ENCODE peak calls at places on chromosomes 1 and 21, in nine cellular contexts. Q is fibroblast of the aortic adventitia, K is glutamatergic neuron, S is dorsolateral prefrontal cortex, A is ovary, J is epithelial cell of esophagus, P is uterus, Z is H9, E is OCI-LY7. O is an unnamed sample.

GRCh38 chr21:45655071-45655470 is 11.5 kb downstream of the PCBP3 start:
- DNase-seq in Z (no peak), E (no peak), J (no peak), P (no peak), Q (peak), S (no peak), A (no peak), K (no peak), O (no peak)

GRCh38 chr21:41148798-41149197 is 19.2 kb upstream of the BACE2 start:
- DNase-seq in Z (no peak), A (no peak), E (no peak), P (no peak), J (no peak), S (no peak), K (no peak), Q (no peak), O (no peak)

GRCh38 chr1:67534627-67535065 is 104.4 kb upstream of the SERBP1 start:
- DNase-seq in K (no peak), J (peak), E (no peak), A (no peak), S (no peak), Z (no peak), Q (no peak), P (no peak), O (peak)

GRCh38 chr1:45976623-45977022 is 155.8 kb downstream of the PIK3R3 start:
- DNase-seq in J (no peak), Q (no peak), E (no peak), K (no peak), Z (no peak), P (no peak), S (no peak), A (no peak), O (no peak)

GRCh38 chr1:204087893-204088528 is 15.1 kb downstream of the SOX13 start:
- DNase-seq in J (no peak), Z (no peak), S (no peak), K (no peak), A (peak), Q (no peak), P (peak), E (no peak), O (no peak)

GRCh38 chr21:41477641-41478318 is 30.2 kb downstream of the TMPRSS2 start:
- DNase-seq in J (no peak), S (no peak), E (peak), P (no peak), Z (peak), Q (no peak), A (no peak), K (no peak), O (no peak)

GRCh38 chr1:202061055-202061454 is 50.7 kb downstream of the ELF3 start:
- DNase-seq in S (no peak), J (no peak), Q (no peak), P (no peak), E (no peak), A (no peak), Z (no peak), K (no peak), O (no peak)

GRCh38 chr1:8092603-8093141 is 66.6 kb upstream of the ERRFI1 start:
- DNase-seq in P (no peak), J (no peak), Q (no peak), A (no peak), E (no peak), Z (no peak), K (no peak), S (no peak), O (no peak)

GRCh38 chr1:58618303-58618702 is 41.3 kb upstream of the TACSTD2 start:
- DNase-seq in S (no peak), J (peak), P (no peak), A (no peak), Z (no peak), K (no peak), Q (peak), E (no peak), O (peak)

GRCh38 chr21:46562964-46563607 is 41.8 kb downstream of the S100B start:
- DNase-seq in S (no peak), E (no peak), J (no peak), Q (no peak), K (no peak), P (no peak), Z (no peak), A (peak), O (no peak)

GRCh38 chr1:17460265-17460664 is 20.8 kb upstream of the RCC2 start:
- DNase-seq in A (no peak), J (peak), Z (no peak), P (no peak), K (no peak), Q (no peak), E (no peak), S (no peak), O (no peak)

GRCh38 chr1:21939650-21940374 is 2.7 kb upstream of the HSPG2 start:
- DNase-seq in Z (no peak), P (peak), K (no peak), A (peak), Q (peak), S (peak), J (peak), E (no peak), O (peak)

GRCh38 chr1:207029991-207030521 is 2.5 kb downstream of the C1orf116 start:
- DNase-seq in K (no peak), Z (no peak), J (peak), P (no peak), E (no peak), S (no peak), A (no peak), Q (no peak), O (no peak)

GRCh38 chr1:147496571-147496970 is 44.7 kb upstream of the BCL9 start:
- DNase-seq in J (peak), Z (peak), K (peak), E (peak), Q (peak), S (no peak), P (peak), A (peak), O (peak)

GRCh38 chr1:91555074-91555730 is 54.6 kb downstream of the CDC7 start:
- DNase-seq in J (no peak), S (no peak), E (no peak), P (no peak), A (no peak), Q (peak), Z (no peak), K (no peak), O (peak)
- TF ChIP-seq CTCF in J (no peak), S (no peak), E (no peak), P (peak), A (peak), Q (peak), Z (peak), K (no peak), O (peak)

GRCh38 chr21:28336299-28336698 is 656.4 kb downstream of the LTN1 start:
- DNase-seq in J (peak), P (no peak), K (no peak), Q (peak), E (peak), S (no peak), A (no peak), Z (no peak), O (peak)

GRCh38 chr21:28339403-28339802 is 653.3 kb downstream of the LTN1 start:
- DNase-seq in J (no peak), P (no peak), E (no peak), Z (no peak), S (no peak), Q (no peak), K (no peak), A (no peak), O (no peak)

GRCh38 chr21:28334407-28334806 is 658.3 kb downstream of the LTN1 start:
- DNase-seq in Z (no peak), K (no peak), J (peak), A (no peak), S (no peak), Q (no peak), E (peak), P (no peak), O (no peak)

GRCh38 chr21:28338906-28339305 is 653.8 kb downstream of the LTN1 start:
- DNase-seq in S (no peak), K (no peak), Z (no peak), P (no peak), J (no peak), E (no peak), Q (peak), A (no peak), O (no peak)

GRCh38 chr21:28337319-28337718 is 655.4 kb downstream of the LTN1 start:
- DNase-seq in E (peak), Z (no peak), K (no peak), Q (peak), S (no peak), J (peak), A (no peak), P (no peak), O (peak)
- TF ChIP-seq CTCF in E (peak), Z (peak), K (no peak), Q (peak), S (peak), J (peak), A (peak), P (peak), O (peak)

GRCh38 chr1:223175633-223176032 is 32.6 kb upstream of the TLR5 start:
- DNase-seq in P (no peak), S (no peak), J (no peak), A (no peak), E (no peak), Q (no peak), Z (no peak), K (no peak), O (no peak)
- TF ChIP-seq CTCF in P (no peak), S (no peak), J (no peak), A (no peak), E (no peak), Q (no peak), Z (no peak), K (no peak), O (no peak)

DNA sequence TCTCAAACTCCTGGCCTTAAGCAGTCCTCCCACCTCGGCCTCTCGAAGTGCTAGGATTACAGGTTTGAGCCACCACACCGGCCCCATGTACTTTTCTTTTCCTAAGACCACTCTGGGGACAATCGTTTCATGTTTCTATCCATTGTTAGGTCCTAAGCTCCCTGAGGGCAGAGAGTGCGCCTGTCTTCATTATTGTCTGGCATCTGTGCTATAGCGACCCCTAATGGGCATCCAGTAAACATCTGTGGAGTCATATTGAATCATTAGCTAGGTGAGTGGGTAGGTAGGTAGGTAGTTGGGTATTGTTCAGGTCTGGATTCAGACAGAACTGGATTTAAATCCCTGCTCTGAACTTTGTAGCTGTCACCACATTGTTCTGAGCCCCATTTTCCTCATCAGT is 66.1 kb downstream of the TMEM53 start:
- DNase-seq in S (no peak), Q (no peak), Z (no peak), A (no peak), J (peak), K (no peak), E (peak), P (no peak), O (no peak)
- TF ChIP-seq CTCF in S (no peak), Q (peak), Z (peak), A (no peak), J (no peak), K (no peak), E (peak), P (no peak), O (peak)

GRCh38 chr1:63326473-63327380 is 4.4 kb downstream of the FOXD3 start:
- DNase-seq in Z (peak), P (no peak), Q (peak), S (no peak), E (no peak), K (peak), J (no peak), A (no peak), O (no peak)

GRCh38 chr1:63324779-63325119 is 2.4 kb downstream of the FOXD3 start:
- DNase-seq in Q (no peak), E (no peak), S (no peak), K (no peak), A (no peak), Z (no peak), J (no peak), P (no peak), O (no peak)

GRCh38 chr1:63327417-63328139 is 5.2 kb downstream of the FOXD3 start:
- DNase-seq in Q (peak), K (peak), A (peak), P (no peak), J (peak), S (no peak), Z (peak), E (peak), O (peak)

GRCh38 chr1:63323866-63324778 is 1.8 kb downstream of the FOXD3 start:
- DNase-seq in S (no peak), Z (peak), Q (no peak), P (no peak), J (no peak), E (no peak), A (no peak), K (peak), O (no peak)

GRCh38 chr1:63326106-63326472 is 3.7 kb downstream of the FOXD3 start:
- DNase-seq in Z (peak), S (no peak), E (no peak), P (no peak), Q (no peak), J (no peak), K (peak), A (no peak), O (no peak)
- TF ChIP-seq CTCF in Z (no peak), S (no peak), E (no peak), P (no peak), Q (no peak), J (no peak), K (no peak), A (no peak), O (no peak)

GRCh38 chr1:12005488-12006166 is 13.7 kb upstream of the MIIP start:
- DNase-seq in Q (no peak), K (no peak), A (no peak), J (no peak), P (no peak), S (no peak), Z (no peak), E (no peak), O (no peak)

GRCh38 chr1:12007204-12007603 is 12.1 kb upstream of the MIIP start:
- DNase-seq in P (no peak), A (no peak), J (no peak), S (no peak), E (no peak), K (no peak), Q (no peak), Z (no peak), O (no peak)

GRCh38 chr1:12009318-12010001 is 9.8 kb upstream of the MIIP start:
- DNase-seq in J (no peak), P (no peak), A (no peak), K (no peak), Z (no peak), E (no peak), S (no peak), Q (no peak), O (no peak)

GRCh38 chr1:12003762-12004161 is 15.5 kb upstream of the MIIP start:
- DNase-seq in K (no peak), P (no peak), J (no peak), A (no peak), S (no peak), Q (no peak), E (no peak), Z (no peak), O (no peak)

DNA sequence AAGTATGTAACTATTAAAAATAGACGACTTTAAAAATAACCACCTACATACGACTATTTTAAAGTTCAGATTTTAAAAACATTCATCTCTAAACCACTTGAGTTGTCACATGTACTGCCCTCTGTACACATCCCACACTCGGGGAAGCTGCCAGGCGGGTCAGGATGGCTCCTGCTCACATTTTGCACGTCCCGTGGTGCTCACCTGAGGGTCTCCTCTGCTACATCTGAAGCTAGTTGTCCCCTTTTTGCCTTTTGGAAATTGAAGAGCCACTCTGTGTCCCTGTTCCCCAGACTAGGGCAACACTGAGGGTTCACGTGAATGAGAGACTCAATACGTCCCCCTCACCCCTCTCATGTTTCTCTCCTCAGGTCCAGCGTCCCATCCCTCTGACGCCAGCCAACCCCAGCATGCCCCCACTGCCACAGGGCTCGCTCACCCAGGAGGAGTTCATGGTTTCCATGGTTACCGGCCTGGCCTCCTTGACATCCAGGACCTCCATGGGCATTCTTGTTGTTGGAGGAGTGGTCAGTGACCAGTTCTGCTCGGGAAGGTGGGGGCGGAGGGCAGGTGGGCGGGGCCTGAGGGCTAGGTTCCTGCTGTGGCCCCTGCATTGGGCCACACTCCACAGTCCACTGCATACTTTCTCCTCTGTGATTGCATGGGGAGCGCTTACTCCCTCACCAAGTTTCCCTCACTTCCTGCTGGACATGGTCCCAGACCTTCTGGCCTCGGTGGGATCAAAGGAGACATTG is 13.0 kb upstream of the MIIP start:
- DNase-seq in Z (no peak), A (no peak), Q (no peak), J (no peak), K (no peak), P (no peak), E (no peak), S (no peak), O (no peak)
- TF ChIP-seq CTCF in Z (no peak), A (no peak), Q (no peak), J (no peak), K (no peak), P (no peak), E (no peak), S (no peak), O (no peak)

O was measured in HFFc6.